ENCODE peak calls at places on chromosome 7, in four cellular contexts. O is left cardiac atrium, X is anterior cingulate cortex, K is SK-N-DZ. T is an unnamed sample.

GRCh38 chr7:87933605-87933952 is 472 bp upstream of the ADAM22 start:
- DNase-seq in O (no peak), X (no peak), K (no peak), T (no peak)

GRCh38 chr7:22364023-22364422 is 7.1 kb upstream of the RAPGEF5 start:
- DNase-seq in O (no peak), X (no peak), K (no peak), T (no peak)

GRCh38 chr7:84999450-84999849 is 187.4 kb downstream of the SEMA3D start:
- DNase-seq in O (no peak), X (no peak), K (no peak), T (no peak)

GRCh38 chr7:130959743-130960207 is 225.8 kb upstream of the KLF14 start:
- DNase-seq in O (no peak), X (no peak), K (no peak), T (no peak)

GRCh38 chr7:27693794-27694193 is 31.1 kb upstream of the HIBADH start:
- DNase-seq in O (no peak), X (no peak), K (no peak), T (no peak)

GRCh38 chr7:129569811-129570215 is 41.7 kb upstream of the NRF1 start:
- DNase-seq in O (no peak), X (no peak), K (no peak), T (no peak)

GRCh38 chr7:42244828-42245227 is 7.8 kb upstream of the GLI3 start:
- DNase-seq in O (no peak), X (no peak), K (no peak), T (no peak)

GRCh38 chr7:141976524-141977245 is 3.1 kb upstream of the TAS2R38 start:
- DNase-seq in O (no peak), X (no peak), K (no peak), T (no peak)

GRCh38 chr7:79523426-79523825 is 70.0 kb upstream of the MAGI2 start:
- DNase-seq in O (no peak), X (no peak), K (no peak), T (no peak)

GRCh38 chr7:51324206-51324884 is 7.7 kb upstream of the COBL start:
- DNase-seq in O (no peak), X (no peak), K (no peak), T (no peak)

GRCh38 chr7:50962962-50963374 is 180.3 kb upstream of the GRB10 start:
- DNase-seq in O (peak; percentile 72), X (no peak), K (no peak), T (peak; percentile 76)

GRCh38 chr7:131071786-131072504 is 255.7 kb upstream of the MKLN1 start:
- DNase-seq in O (peak; percentile 74), X (no peak), K (no peak), T (no peak)

GRCh38 chr7:30562498-30562897 is 32.2 kb upstream of the GARS1 start:
- DNase-seq in O (no peak), X (no peak), K (no peak), T (no peak)